ENCODE peak calls at places on chromosomes 12 and 14, in five cellular contexts. S, X, R, K and D are unnamed samples.

GRCh38 chr14:51337520-51337919 is 97.5 kb downstream of the TMX1 start:
- DNase-seq in S (no peak), X (no peak), R (no peak), K (no peak), D (peak)

GRCh38 chr12:56151672-56152131 is 685 bp upstream of the MYL6B start:
- DNase-seq in S (peak), X (peak), R (peak), K (no peak), D (peak)

GRCh38 chr14:35416108-35416750 is 11.7 kb upstream of the NFKBIA start:
- DNase-seq in S (no peak), X (no peak), R (no peak), K (peak), D (peak)

GRCh38 chr14:52596861-52597260 is 44.2 kb downstream of the GPR137C start:
- DNase-seq in S (no peak), X (no peak), R (no peak), K (no peak), D (no peak)

GRCh38 chr14:22896351-22896750 is 13.3 kb downstream of the REM2 start:
- DNase-seq in S (no peak), X (no peak), R (no peak), K (no peak), D (no peak)

GRCh38 chr14:31029016-31029970 is 3.1 kb upstream of the STRN3 start:
- DNase-seq in S (no peak), X (no peak), R (no peak), K (no peak), D (no peak)

GRCh38 chr12:1365703-1366102 is 228.7 kb downstream of the FBXL14 start:
- DNase-seq in S (no peak), X (no peak), R (no peak), K (no peak), D (no peak)

GRCh38 chr14:42353315-42353714 is 746.6 kb downstream of the LRFN5 start:
- DNase-seq in S (no peak), X (no peak), R (no peak), K (no peak), D (no peak)

GRCh38 chr12:62891805-62892549 is 43.0 kb downstream of the PPM1H start:
- DNase-seq in S (no peak), X (no peak), R (no peak), K (peak), D (no peak)

GRCh38 chr12:54526800-54527630 is 22.4 kb upstream of the PDE1B start:
- DNase-seq in S (peak), X (peak), R (peak), K (peak), D (peak)

GRCh38 chr14:23141706-23142467 is 22.8 kb upstream of the CEBPE start:
- DNase-seq in S (no peak), X (peak), R (no peak), K (peak), D (no peak)

GRCh38 chr14:103224996-103225874 is 102.0 kb downstream of the TNFAIP2 start:
- DNase-seq in S (no peak), X (no peak), R (no peak), K (no peak), D (no peak)

GRCh38 chr12:105228494-105228893 is 7.5 kb downstream of the APPL2 start:
- DNase-seq in S (no peak), X (no peak), R (no peak), K (peak), D (no peak)

GRCh38 chr12:124384299-124384894 is 89.5 kb downstream of the RFLNA start:
- DNase-seq in S (no peak), X (no peak), R (no peak), K (no peak), D (no peak)

GRCh38 chr12:60522684-60523083 is 926.9 kb downstream of the SLC16A7 start:
- DNase-seq in S (no peak), X (no peak), R (no peak), K (no peak), D (no peak)

GRCh38 chr14:92785601-92786426 is 8.3 kb upstream of the GOLGA5 start:
- DNase-seq in S (no peak), X (no peak), R (no peak), K (peak), D (no peak)

GRCh38 chr14:81990312-81990761 is 456.7 kb upstream of the SEL1L start:
- DNase-seq in S (peak), X (peak), R (peak), K (peak), D (peak)

GRCh38 chr12:113241191-113242017 is 20.1 kb downstream of the TPCN1 start:
- DNase-seq in S (no peak), X (peak), R (no peak), K (peak), D (no peak)

GRCh38 chr14:105050551-105050897 is 14.7 kb downstream of the GPR132 start:
- DNase-seq in S (no peak), X (peak), R (peak), K (peak), D (no peak)

GRCh38 chr12:69623970-69624369 is 13.3 kb upstream of the LRRC10 start:
- DNase-seq in S (no peak), X (no peak), R (no peak), K (no peak), D (no peak)

GRCh38 chr14:22994762-22995275 is 12.5 kb upstream of the AJUBA start:
- DNase-seq in S (no peak), X (peak), R (peak), K (peak), D (peak)

GRCh38 chr14:39212034-39212433 is 21.7 kb upstream of the MIA2 start:
- DNase-seq in S (no peak), X (no peak), R (no peak), K (peak), D (no peak)